ENCODE peak calls at places on chromosomes 3 and 15, in nine cellular contexts. P is astrocyte, N is mammary epithelial cell, C is H9, S is PC-9, T is HCT116, F is PC-3, V is OCI-LY7, Z is neural progenitor cell. B is an unnamed sample.

GRCh38 chr3:65252266-65252665 is 564.5 kb upstream of the ADAMTS9 start:
- DNase-seq in P (peak), N (no peak), C (no peak), S (no peak), T (no peak), F (no peak), V (no peak), Z (no peak), B (no peak)

GRCh38 chr3:39907981-39908380 is 98.6 kb downstream of the MYRIP start:
- DNase-seq in P (no peak), N (no peak), C (no peak), S (no peak), T (no peak), F (no peak), V (no peak), Z (no peak), B (no peak)

GRCh38 chr3:129441215-129441614 is 1.2 kb downstream of the IFT122 start:
- DNase-seq in P (no peak), N (peak), C (no peak), S (no peak), T (no peak), F (no peak), V (peak), Z (no peak), B (no peak)

GRCh38 chr3:48219543-48219942 is 3.8 kb upstream of the CAMP start:
- DNase-seq in P (no peak), N (no peak), C (no peak), S (no peak), T (no peak), F (peak), V (no peak), Z (no peak), B (no peak)

GRCh38 chr3:141738636-141739363 is 702 bp downstream of the RNF7 start:
- DNase-seq in P (peak), N (peak), C (no peak), S (no peak), T (no peak), F (peak), V (peak), Z (peak), B (peak)

GRCh38 chr3:88188436-88188835 is 38.7 kb downstream of the C3orf38 start:
- DNase-seq in P (peak), N (peak), C (no peak), S (no peak), T (no peak), F (peak), V (no peak), Z (no peak), B (peak)

GRCh38 chr3:87422333-87422732 is 145.9 kb upstream of the POU1F1 start:
- DNase-seq in P (no peak), N (no peak), C (no peak), S (no peak), T (no peak), F (no peak), V (no peak), Z (no peak), B (no peak)

GRCh38 chr3:11150256-11150655 is 4.0 kb upstream of the HRH1 start:
- DNase-seq in P (no peak), N (no peak), C (no peak), S (no peak), T (no peak), F (no peak), V (no peak), Z (no peak), B (no peak)

GRCh38 chr15:67340630-67341029 is 86.0 kb downstream of the IQCH start:
- DNase-seq in P (no peak), N (no peak), C (no peak), S (no peak), T (no peak), F (no peak), V (no peak), Z (no peak), B (no peak)

GRCh38 chr3:11019116-11019515 is 26.6 kb downstream of the SLC6A1 start:
- DNase-seq in P (no peak), N (no peak), C (no peak), S (no peak), T (no peak), F (no peak), V (no peak), Z (no peak), B (no peak)

GRCh38 chr3:24088782-24089181 is 143.7 kb downstream of the NR1D2 start:
- DNase-seq in P (no peak), N (peak), C (no peak), S (no peak), T (peak), F (peak), V (peak), Z (no peak), B (no peak)

GRCh38 chr3:43178891-43179366 is 73.0 kb upstream of the POMGNT2 start:
- DNase-seq in P (no peak), N (peak), C (no peak), S (peak), T (peak), F (peak), V (no peak), Z (no peak), B (no peak)

GRCh38 chr3:192850501-192850981 is 67.1 kb downstream of the MB21D2 start:
- DNase-seq in P (peak), N (peak), C (no peak), S (peak), T (no peak), F (peak), V (no peak), Z (no peak), B (peak)

GRCh38 chr3:5784656-5785055 is 597.1 kb downstream of the EDEM1 start:
- DNase-seq in P (no peak), N (no peak), C (no peak), S (no peak), T (no peak), F (no peak), V (no peak), Z (no peak), B (no peak)

GRCh38 chr15:90512281-90512680 is 17.4 kb upstream of the CRTC3 start:
- DNase-seq in P (no peak), N (no peak), C (no peak), S (no peak), T (no peak), F (no peak), V (no peak), Z (no peak), B (no peak)

GRCh38 chr3:174440741-174441587 is 418.2 kb upstream of the NAALADL2 start:
- DNase-seq in P (peak), N (peak), C (peak), S (peak), T (peak), F (peak), V (peak), Z (peak), B (peak)

GRCh38 chr15:85788796-85789495 is 5.8 kb downstream of the KLHL25 start:
- DNase-seq in P (no peak), N (no peak), C (no peak), S (peak), T (no peak), F (peak), V (no peak), Z (no peak), B (peak)

GRCh38 chr3:146380052-146380451 is 89.3 kb downstream of the PLSCR2 start:
- DNase-seq in P (no peak), N (no peak), C (no peak), S (no peak), T (no peak), F (no peak), V (no peak), Z (no peak), B (no peak)

GRCh38 chr3:47108546-47108945 is 55.4 kb downstream of the SETD2 start:
- DNase-seq in P (peak), N (no peak), C (peak), S (no peak), T (no peak), F (no peak), V (no peak), Z (peak), B (no peak)

GRCh38 chr3:55198554-55198953 is 270.7 kb upstream of the LRTM1 start:
- DNase-seq in P (peak), N (no peak), C (no peak), S (no peak), T (no peak), F (no peak), V (no peak), Z (no peak), B (peak)

DNA sequence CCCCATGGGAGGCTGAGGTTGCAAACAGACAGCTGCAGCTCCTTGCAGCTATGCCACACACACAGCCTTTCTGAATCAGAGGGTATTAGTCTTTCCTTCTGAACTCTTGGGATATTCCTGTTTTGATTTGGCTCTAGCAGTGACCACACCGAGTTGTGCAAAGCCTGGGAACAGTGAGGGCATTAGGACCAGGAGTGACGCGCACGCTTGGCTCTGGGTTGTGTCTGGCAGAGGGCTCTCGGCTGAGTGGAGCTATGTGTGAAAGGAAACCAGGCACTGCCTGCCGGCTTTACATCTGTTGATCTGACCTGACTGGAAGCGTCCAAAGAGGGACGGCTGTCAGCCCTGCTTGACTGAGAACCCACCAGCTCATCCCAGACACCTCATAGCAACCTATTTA is at the start of gene GALNT15:
- DNase-seq in P (peak), N (peak), C (peak), S (no peak), T (no peak), F (no peak), V (no peak), Z (peak), B (no peak)
- H2AFZ ChIP-seq in P (peak), N (no peak), C (no peak), S (no peak), T (no peak), F (no peak), V (no peak), Z (no peak), B (no peak)

GRCh38 chr15:41796457-41796856 is 22.2 kb downstream of the MAPKBP1 start:
- DNase-seq in P (no peak), N (peak), C (no peak), S (no peak), T (no peak), F (peak), V (no peak), Z (no peak), B (peak)
- H2AFZ ChIP-seq in P (no peak), N (no peak), C (no peak), S (no peak), T (no peak), F (peak), V (no peak), Z (no peak), B (no peak)

DNA sequence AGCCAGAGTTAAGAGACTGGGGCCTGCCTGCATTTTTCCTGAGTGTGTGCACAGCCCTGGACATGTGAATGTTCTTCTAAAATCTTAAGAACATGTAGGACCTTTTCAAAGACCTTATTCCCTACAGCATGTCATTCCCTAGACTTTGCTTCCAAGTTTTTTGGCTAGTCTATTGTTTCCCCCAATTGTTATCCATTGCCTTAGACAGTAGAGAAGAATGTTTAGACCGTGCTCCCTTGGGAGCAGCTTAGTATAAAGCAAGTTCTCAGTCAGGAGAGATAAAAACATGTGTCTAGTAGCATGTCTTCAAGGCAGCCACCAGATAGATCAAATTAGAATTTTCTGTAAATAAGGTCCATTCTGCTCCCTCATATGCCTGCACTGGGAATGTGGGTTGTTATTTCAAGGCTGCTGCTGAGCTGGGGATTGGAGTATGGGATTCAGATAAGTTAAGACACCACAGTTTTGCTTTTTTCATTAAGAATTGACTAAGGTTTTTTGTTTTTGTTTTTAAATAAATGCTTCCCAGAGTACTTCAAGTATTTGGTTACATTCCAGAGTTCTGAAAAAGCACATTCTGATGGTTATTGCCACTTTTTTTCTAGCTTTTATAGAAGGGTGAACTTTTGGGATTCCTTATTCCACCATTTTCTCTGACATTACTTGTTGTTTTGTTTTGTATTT is 246.7 kb downstream of the RORA start:
- DNase-seq in P (no peak), N (no peak), C (no peak), S (no peak), T (no peak), F (no peak), V (no peak), Z (no peak), B (no peak)
- H2AFZ ChIP-seq in P (no peak), N (no peak), C (no peak), S (no peak), T (no peak), F (no peak), V (no peak), Z (no peak), B (no peak)

DNA sequence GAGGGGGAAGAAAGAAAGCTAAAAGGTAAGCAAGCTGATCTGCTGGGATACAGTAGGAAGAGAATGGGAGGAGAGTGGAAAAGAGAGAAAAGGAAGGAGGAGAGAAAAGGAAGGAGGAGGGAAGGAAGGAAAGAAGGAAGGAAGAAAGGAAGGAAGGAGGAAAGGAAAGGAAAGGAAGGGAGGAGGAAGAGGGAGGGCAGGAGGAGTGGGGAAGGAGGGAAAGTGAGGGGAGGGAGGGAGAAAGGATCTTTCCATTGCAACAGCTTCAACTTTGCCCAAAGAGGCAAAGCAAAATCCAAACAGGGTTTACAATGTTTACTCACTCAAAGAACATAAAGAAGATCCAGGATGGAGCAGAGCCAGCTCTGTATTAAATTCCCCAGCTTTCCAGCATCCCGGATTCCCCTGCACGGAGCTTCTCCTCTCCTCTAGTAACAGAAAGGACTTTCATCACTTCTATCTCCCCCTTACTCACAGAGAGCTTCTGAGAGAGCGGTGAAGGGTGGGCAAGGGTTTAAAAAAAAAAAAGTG is 494.2 kb upstream of the PROK2 start:
- DNase-seq in P (no peak), N (no peak), C (no peak), S (no peak), T (no peak), F (no peak), V (no peak), Z (no peak), B (no peak)
- H2AFZ ChIP-seq in P (no peak), N (no peak), C (no peak), S (no peak), T (no peak), F (no peak), V (no peak), Z (peak), B (no peak)

GRCh38 chr3:134373942-134374790 is at the start of gene AMOTL2:
- DNase-seq in P (peak), N (peak), C (peak), S (peak), T (peak), F (peak), V (no peak), Z (peak), B (peak)
- H2AFZ ChIP-seq in P (peak), N (peak), C (no peak), S (peak), T (peak), F (peak), V (no peak), Z (peak), B (peak)

DNA sequence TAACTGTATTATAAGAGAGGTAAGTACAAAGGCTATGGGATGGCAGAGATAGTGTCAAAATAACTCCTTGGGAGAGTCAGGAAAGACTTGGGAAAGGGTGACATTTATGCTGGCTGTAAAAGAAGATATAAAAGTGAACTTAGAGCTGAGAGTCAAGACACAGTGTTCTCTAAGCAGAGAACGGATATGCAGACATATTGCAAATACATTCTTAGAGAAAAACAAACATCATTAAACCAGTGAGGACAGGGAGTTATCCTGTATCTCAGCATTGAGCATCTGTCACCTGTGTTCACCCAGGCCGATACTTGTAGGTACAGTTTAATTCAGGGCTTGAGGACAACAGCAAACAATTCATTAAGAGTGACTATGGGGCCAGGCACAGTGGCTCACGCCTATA is 49.6 kb upstream of the ACP3 start:
- DNase-seq in P (no peak), N (no peak), C (no peak), S (no peak), T (no peak), F (no peak), V (no peak), Z (no peak), B (no peak)
- H2AFZ ChIP-seq in P (no peak), N (no peak), C (no peak), S (no peak), T (no peak), F (no peak), V (no peak), Z (no peak), B (no peak)

DNA sequence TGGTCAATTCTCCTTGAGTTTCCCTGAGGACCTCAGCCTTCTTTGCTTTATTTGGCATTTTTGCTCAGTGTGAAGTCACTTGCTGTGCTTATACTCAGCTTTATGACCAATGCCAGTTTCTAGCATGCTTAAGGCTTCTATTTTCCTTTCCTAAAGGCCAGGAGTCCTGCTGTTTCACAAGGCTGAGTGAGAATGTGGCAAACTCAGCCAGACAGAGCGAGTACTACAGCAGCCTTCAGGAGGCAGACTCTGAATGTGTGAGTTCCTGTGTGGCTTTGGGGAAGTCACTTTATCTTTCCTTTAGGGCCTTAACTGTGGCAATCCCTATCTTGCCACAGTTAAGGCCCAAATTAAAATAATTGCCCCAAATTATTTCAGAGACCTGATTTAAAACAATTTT is 213.2 kb upstream of the MRPL3 start:
- DNase-seq in P (no peak), N (no peak), C (no peak), S (no peak), T (no peak), F (no peak), V (no peak), Z (peak), B (no peak)
- H2AFZ ChIP-seq in P (no peak), N (no peak), C (no peak), S (no peak), T (no peak), F (no peak), V (no peak), Z (no peak), B (no peak)

DNA sequence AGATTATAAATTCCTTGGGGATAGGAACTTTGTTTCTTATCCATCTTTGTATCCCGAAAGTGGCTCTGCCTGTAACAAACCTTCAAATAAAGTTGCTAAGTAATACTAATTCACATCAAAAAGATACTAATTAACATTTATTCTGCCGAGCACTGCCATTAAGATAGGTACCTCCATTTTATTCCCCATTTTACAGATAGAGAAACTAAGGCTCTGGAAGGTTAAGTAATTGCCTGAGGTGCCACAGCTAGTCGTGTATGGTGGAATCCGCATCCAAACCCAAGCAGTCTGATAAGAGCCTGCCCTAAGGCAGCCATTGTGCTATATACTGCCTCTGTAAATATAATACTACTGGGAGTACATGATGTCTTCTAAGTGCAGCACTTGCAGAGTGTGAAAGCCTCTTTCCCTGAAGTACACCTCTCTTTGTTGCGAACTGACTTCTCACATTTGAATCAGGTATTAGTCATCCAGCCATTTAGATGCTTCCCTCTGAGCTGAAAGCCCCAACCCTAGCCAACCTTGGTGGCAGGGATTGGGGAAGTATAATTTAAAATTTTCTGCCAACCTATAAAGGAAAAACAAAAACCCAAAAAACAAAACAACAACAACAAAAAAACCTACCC is 78.5 kb upstream of the CHD2 start:
- DNase-seq in P (peak), N (peak), C (no peak), S (no peak), T (no peak), F (peak), V (no peak), Z (no peak), B (no peak)
- H2AFZ ChIP-seq in P (no peak), N (no peak), C (no peak), S (no peak), T (no peak), F (peak), V (peak), Z (no peak), B (no peak)

DNA sequence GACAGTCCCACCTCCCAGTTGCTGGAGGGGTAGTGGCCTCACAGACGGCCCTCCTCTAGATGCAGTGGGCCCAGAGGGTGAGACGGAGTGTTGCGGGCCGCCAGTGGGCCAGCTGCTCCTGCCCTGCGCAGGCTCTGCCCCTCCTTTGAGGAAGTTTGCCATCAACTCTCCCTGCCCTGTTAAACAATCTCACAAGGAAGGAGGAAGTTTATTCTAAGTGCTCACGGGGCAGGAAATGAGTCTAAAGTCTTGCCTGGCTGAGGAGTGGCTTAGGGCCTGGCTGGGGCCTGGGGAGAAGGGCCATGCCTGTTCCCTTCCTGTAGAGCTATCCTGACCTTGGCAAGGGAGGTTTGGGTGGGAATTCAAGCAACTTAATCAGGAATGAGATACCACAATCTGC is at the start of gene FAM3D:
- DNase-seq in P (no peak), N (no peak), C (no peak), S (no peak), T (no peak), F (peak), V (no peak), Z (no peak), B (no peak)
- H2AFZ ChIP-seq in P (no peak), N (no peak), C (no peak), S (no peak), T (no peak), F (peak), V (no peak), Z (no peak), B (peak)

B was measured in trophoblast cell.